ENCODE peak calls at places on chromosomes 6 and 20, in nine cellular contexts. L, A, X, V, I, U, Q, O and C are unnamed samples.

GRCh38 chr6:81561071-81561564 is 191.4 kb downstream of the TENT5A start:
- DNase-seq in A (no peak), V (peak; percentile 81), U (no peak), X (no peak), L (no peak), I (peak; percentile 32), O (no peak), Q (no peak), C (no peak)

GRCh38 chr6:17031961-17032360 is 69.9 kb upstream of the STMND1 start:
- DNase-seq in O (no peak), L (no peak), V (no peak), X (peak; percentile 22), I (no peak), A (no peak), U (peak; percentile 53), Q (no peak), C (no peak)

GRCh38 chr6:147154454-147154853 is 49.8 kb upstream of the STXBP5 start:
- DNase-seq in A (no peak), O (no peak), L (no peak), I (no peak), Q (peak; percentile 19), V (peak; percentile 95), X (no peak), U (no peak), C (no peak)

GRCh38 chr6:900716-901605 is 208.0 kb upstream of the EXOC2 start:
- DNase-seq in V (no peak), U (no peak), I (no peak), L (no peak), A (no peak), Q (no peak), X (no peak), O (no peak), C (no peak)

GRCh38 chr20:63775096-63775978 is 35.8 kb downstream of the SLC2A4RG start:
- DNase-seq in X (no peak), U (no peak), Q (peak; percentile 23), I (peak; percentile 51), O (no peak), A (no peak), V (no peak), L (peak; percentile 57), C (no peak)

GRCh38 chr20:50251992-50252491 is 61.4 kb downstream of the CEBPB start:
- DNase-seq in Q (no peak), X (no peak), L (no peak), I (no peak), V (no peak), U (no peak), O (no peak), A (no peak), C (no peak)

GRCh38 chr20:52056203-52057062 is 135.1 kb downstream of the ZFP64 start:
- DNase-seq in U (no peak), Q (no peak), X (no peak), O (no peak), A (no peak), L (no peak), I (peak; percentile 64), V (no peak), C (no peak)

GRCh38 chr6:143410859-143411270 is 39.6 kb downstream of the ADAT2 start:
- DNase-seq in I (peak; percentile 7), X (no peak), Q (no peak), O (no peak), L (no peak), U (no peak), A (no peak), V (no peak), C (no peak)

GRCh38 chr6:148272084-148272483 is 70.6 kb upstream of the SASH1 start:
- DNase-seq in A (no peak), L (no peak), V (no peak), Q (no peak), U (no peak), X (no peak), I (peak; percentile 90), O (no peak), C (no peak)

GRCh38 chr6:31272856-31273626 is 1.1 kb upstream of the HLA-C start:
- DNase-seq in I (no peak), O (no peak), V (no peak), Q (no peak), U (no peak), X (no peak), A (no peak), L (peak; percentile 45), C (no peak)

GRCh38 chr6:113859349-113860164 is 2.4 kb downstream of the MARCKS start:
- DNase-seq in O (no peak), I (peak; percentile 67), V (no peak), U (peak; percentile 62), L (no peak), X (peak; percentile 25), A (no peak), Q (no peak), C (no peak)

GRCh38 chr20:8670900-8671229 is 398.0 kb upstream of the PLCB4 start:
- DNase-seq in Q (no peak), X (no peak), L (no peak), V (no peak), A (no peak), O (no peak), U (no peak), I (peak; percentile 28), C (no peak)

GRCh38 chr6:4969609-4970285 is 34.1 kb downstream of the RPP40 start:
- DNase-seq in L (no peak), V (no peak), O (peak; percentile 18), A (no peak), Q (no peak), U (no peak), X (no peak), I (no peak), C (no peak)

GRCh38 chr6:148572676-148573335 is 174.0 kb upstream of the UST start:
- DNase-seq in O (no peak), L (no peak), I (no peak), V (no peak), A (no peak), X (no peak), Q (no peak), U (no peak), C (no peak)

GRCh38 chr20:24392612-24393011 is 76.8 kb upstream of the SYNDIG1 start:
- DNase-seq in V (no peak), X (no peak), A (no peak), O (no peak), Q (no peak), I (no peak), L (no peak), U (no peak), C (no peak)

GRCh38 chr6:85110943-85111342 is 338.9 kb upstream of the NT5E start:
- DNase-seq in Q (no peak), O (no peak), L (no peak), V (peak; percentile 18), X (no peak), A (no peak), I (no peak), U (no peak), C (no peak)

GRCh38 chr6:122476131-122476530 is 4.5 kb upstream of the SERINC1 start:
- DNase-seq in X (no peak), V (peak; percentile 48), Q (no peak), I (peak; percentile 28), U (no peak), L (no peak), A (no peak), O (no peak), C (peak; percentile 32)

GRCh38 chr6:16493112-16493511 is 254.7 kb downstream of the GMPR start:
- DNase-seq in O (no peak), V (no peak), A (no peak), X (no peak), Q (no peak), I (no peak), L (no peak), U (no peak), C (peak; percentile 12)

GRCh38 chr6:2028457-2029038 is 216.9 kb downstream of the GMDS start:
- DNase-seq in L (no peak), Q (no peak), U (no peak), I (no peak), O (no peak), A (no peak), V (peak; percentile 95), X (no peak), C (peak; percentile 52)

GRCh38 chr6:152598421-152598820 is 38.7 kb downstream of the SYNE1 start:
- DNase-seq in I (peak; percentile 21), V (no peak), X (no peak), L (no peak), Q (no peak), A (no peak), U (no peak), O (no peak), C (no peak)

GRCh38 chr20:40991181-40991889 is 37.3 kb upstream of the TOP1 start:
- DNase-seq in A (no peak), V (no peak), O (no peak), U (peak; percentile 40), I (no peak), Q (no peak), X (no peak), L (no peak), C (peak; percentile 98)

GRCh38 chr6:139888691-139889122 is 514.3 kb upstream of the CITED2 start:
- DNase-seq in U (no peak), A (no peak), L (no peak), V (no peak), X (no peak), I (peak; percentile 39), O (no peak), Q (no peak), C (no peak)